ENCODE peak calls at places on chromosomes 4 and X, in nine cellular contexts. P is cardiac fibroblast, Z is AG09309, Q is fibroblast of the aortic adventitia, K is astrocyte of the cerebellum, H is mesothelial cell of epicardium, D is uterus, A is HL-60, Y is upper lobe of right lung. R is an unnamed sample.
A peak's percentile ranks its signal among the peaks of the same experiment; 100 is the strongest.

GRCh38 chr4:2423066-2423465 is 4.3 kb downstream of the CFAP99 start:
- DNase-seq in P (no peak), Z (no peak), Q (no peak), K (no peak), H (no peak), D (no peak), A (no peak), Y (no peak), R (no peak)

GRCh38 chr4:24070117-24070516 is 180.3 kb upstream of the PPARGC1A start:
- DNase-seq in P (peak; percentile 88), Z (peak; percentile 25), Q (peak; percentile 39), K (peak; percentile 12), H (no peak), D (no peak), A (no peak), Y (no peak), R (peak; percentile 84)

GRCh38 chrX:151741606-151742005 is 7.1 kb downstream of the CNGA2 start:
- DNase-seq in P (no peak), Z (no peak), Q (no peak), K (no peak), H (no peak), D (no peak), A (no peak), Y (no peak), R (no peak)

GRCh38 chr4:8741513-8742226 is 130.0 kb downstream of the HMX1 start:
- DNase-seq in P (no peak), Z (no peak), Q (no peak), K (no peak), H (peak; percentile 5), D (no peak), A (no peak), Y (peak; percentile 33), R (no peak)

GRCh38 chr4:7423801-7424552 is 10.8 kb downstream of the PSAPL1 start:
- DNase-seq in P (no peak), Z (no peak), Q (no peak), K (no peak), H (no peak), D (peak; percentile 14), A (no peak), Y (peak; percentile 38), R (no peak)

GRCh38 chr4:26022346-26022891 is 108.4 kb downstream of the SMIM20 start:
- DNase-seq in P (peak; percentile 88), Z (peak; percentile 48), Q (peak; percentile 93), K (peak; percentile 87), H (no peak), D (no peak), A (no peak), Y (no peak), R (peak; percentile 72)

GRCh38 chr4:25767877-25768475 is 94.8 kb downstream of the SEL1L3 start:
- DNase-seq in P (peak; percentile 81), Z (peak; percentile 37), Q (peak; percentile 84), K (peak; percentile 61), H (no peak), D (peak; percentile 35), A (peak; percentile 27), Y (no peak), R (peak; percentile 91)

GRCh38 chr4:176814770-176815169 is 22.0 kb upstream of the VEGFC start:
- DNase-seq in P (peak; percentile 82), Z (peak; percentile 67), Q (peak; percentile 82), K (no peak), H (no peak), D (no peak), A (no peak), Y (no peak), R (peak; percentile 56)

GRCh38 chrX:107632291-107632690 is 4.0 kb downstream of the PRPS1 start:
- DNase-seq in P (no peak), Z (no peak), Q (peak; percentile 27), K (no peak), H (no peak), D (no peak), A (no peak), Y (no peak), R (no peak)

GRCh38 chr4:78650106-78651021 is 98.8 kb downstream of the ANXA3 start:
- DNase-seq in P (peak; percentile 90), Z (peak; percentile 65), Q (peak; percentile 79), K (no peak), H (no peak), D (no peak), A (no peak), Y (no peak), R (peak; percentile 93)

GRCh38 chr4:184021389-184021788 is 116.3 kb downstream of the STOX2 start:
- DNase-seq in P (no peak), Z (no peak), Q (no peak), K (no peak), H (no peak), D (no peak), A (no peak), Y (no peak), R (no peak)

GRCh38 chrX:38009641-38010040 is 3.3 kb downstream of the SYTL5 start:
- DNase-seq in P (no peak), Z (no peak), Q (no peak), K (no peak), H (no peak), D (no peak), A (no peak), Y (no peak), R (no peak)

GRCh38 chr4:154014401-154015105 is 225.7 kb upstream of the SFRP2 start:
- DNase-seq in P (no peak), Z (no peak), Q (peak; percentile 4), K (no peak), H (no peak), D (no peak), A (no peak), Y (no peak), R (peak; percentile 32)

GRCh38 chr4:143768007-143768591 is 67.6 kb upstream of the FREM3 start:
- DNase-seq in P (peak; percentile 49), Z (no peak), Q (peak; percentile 10), K (peak; percentile 18), H (no peak), D (no peak), A (no peak), Y (no peak), R (no peak)

GRCh38 chrX:66110112-66110511 is 53.9 kb upstream of the HEPH start:
- DNase-seq in P (peak; percentile 49), Z (peak; percentile 0), Q (peak; percentile 42), K (no peak), H (no peak), D (no peak), A (peak; percentile 13), Y (no peak), R (peak; percentile 1)

GRCh38 chr4:13910556-13910955 is 283.0 kb upstream of the BOD1L1 start:
- DNase-seq in P (no peak), Z (no peak), Q (no peak), K (no peak), H (no peak), D (no peak), A (no peak), Y (no peak), R (no peak)

GRCh38 chr4:13906727-13907126 is 279.2 kb upstream of the BOD1L1 start:
- DNase-seq in P (peak; percentile 53), Z (no peak), Q (no peak), K (no peak), H (no peak), D (no peak), A (no peak), Y (no peak), R (peak; percentile 38)

GRCh38 chr4:13905543-13905942 is 278.0 kb upstream of the BOD1L1 start:
- DNase-seq in P (peak; percentile 97), Z (no peak), Q (peak; percentile 92), K (peak; percentile 46), H (no peak), D (no peak), A (no peak), Y (no peak), R (peak; percentile 89)

GRCh38 chr4:13908455-13908854 is 280.9 kb upstream of the BOD1L1 start:
- DNase-seq in P (no peak), Z (no peak), Q (no peak), K (no peak), H (no peak), D (no peak), A (no peak), Y (no peak), R (no peak)

GRCh38 chr4:13907255-13907751 is 279.8 kb upstream of the BOD1L1 start:
- DNase-seq in P (peak; percentile 99), Z (peak; percentile 95), Q (peak; percentile 95), K (peak; percentile 85), H (no peak), D (no peak), A (no peak), Y (no peak), R (peak; percentile 98)
- TF ChIP-seq CTCF in P (peak; percentile 63), Z (peak; percentile 58), Q (peak; percentile 35), K (peak; percentile 41), H (no peak), D (no peak), A (no peak), Y (no peak), R (peak; percentile 70)

GRCh38 chr4:161577604-161578301 is 586.0 kb downstream of the FSTL5 start:
- DNase-seq in P (peak; percentile 52), Z (peak; percentile 92), Q (no peak), K (peak; percentile 53), H (no peak), D (no peak), A (no peak), Y (no peak), R (peak; percentile 92)
- TF ChIP-seq CTCF in P (no peak), Z (no peak), Q (no peak), K (no peak), H (no peak), D (no peak), A (no peak), Y (no peak), R (no peak)

GRCh38 chrX:24292358-24292757 is 21.5 kb downstream of the SUPT20HL2 start:
- DNase-seq in P (no peak), Z (no peak), Q (no peak), K (no peak), H (no peak), D (peak; percentile 69), A (no peak), Y (no peak), R (no peak)

GRCh38 chrX:24293412-24293811 is 20.5 kb downstream of the SUPT20HL2 start:
- DNase-seq in P (no peak), Z (no peak), Q (no peak), K (no peak), H (no peak), D (no peak), A (no peak), Y (no peak), R (no peak)

GRCh38 chrX:24298191-24298590 is 15.7 kb downstream of the SUPT20HL2 start:
- DNase-seq in P (no peak), Z (no peak), Q (no peak), K (no peak), H (no peak), D (no peak), A (no peak), Y (no peak), R (peak; percentile 10)

GRCh38 chrX:24294619-24295018 is 19.2 kb downstream of the SUPT20HL2 start:
- DNase-seq in P (peak; percentile 42), Z (no peak), Q (peak; percentile 20), K (no peak), H (no peak), D (no peak), A (no peak), Y (no peak), R (peak; percentile 45)
- TF ChIP-seq CTCF in P (peak; percentile 23), Z (peak; percentile 43), Q (peak; percentile 25), K (peak; percentile 22), H (no peak), D (no peak), A (no peak), Y (no peak), R (peak; percentile 43)

DNA sequence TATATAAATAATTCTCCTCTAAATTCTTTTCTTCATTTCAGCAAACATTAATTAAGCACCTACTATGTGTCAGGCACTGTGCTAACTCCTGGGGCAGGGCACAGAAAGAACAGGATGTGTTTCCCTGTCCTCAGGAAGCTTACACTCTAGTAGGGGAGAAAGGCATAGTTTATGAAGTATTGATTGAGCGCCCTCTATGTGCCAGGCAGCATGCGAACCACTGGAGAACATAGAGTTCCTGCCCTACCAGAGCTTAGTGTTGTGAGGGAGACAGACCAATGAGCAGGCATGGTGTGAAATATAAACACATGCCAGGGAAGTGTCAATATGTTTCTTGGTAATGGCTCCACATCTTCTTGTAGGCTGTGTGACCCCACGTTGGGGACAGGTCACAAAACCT is 3.7 kb downstream of the ADGRG4 start:
- DNase-seq in P (peak; percentile 1), Z (no peak), Q (no peak), K (no peak), H (no peak), D (no peak), A (no peak), Y (no peak), R (peak; percentile 1)
- TF ChIP-seq CTCF in P (no peak), Z (no peak), Q (no peak), K (no peak), H (no peak), D (no peak), A (no peak), Y (no peak), R (peak; percentile 3)

R was measured in choroid plexus epithelial cell.